ENCODE peak calls at places on chromosomes 12 and 14, in four cellular contexts. One of them, this sample, is unnamed.

GRCh38 chr14:92848941-92849340 is 54.8 kb downstream of the GOLGA5 start:
- DNase-seq in HS-5: no peak
- DNase-seq in cardiac fibroblast: no peak
- DNase-seq in COR-L47: peak; percentile 98
- DNase-seq in this sample: no peak

GRCh38 chr12:130633771-130634170 is 82.3 kb downstream of the RIMBP2 start:
- DNase-seq in cardiac fibroblast: no peak
- DNase-seq in HS-5: no peak
- DNase-seq in COR-L47: peak; percentile 96
- DNase-seq in this sample: no peak

GRCh38 chr12:53754196-53754595 is 2.4 kb upstream of the CISTR start:
- DNase-seq in COR-L47: no peak
- DNase-seq in HS-5: no peak
- DNase-seq in cardiac fibroblast: no peak
- DNase-seq in this sample: peak; percentile 59

GRCh38 chr14:86787782-86788181 is 1205.2 kb downstream of the GALC start:
- DNase-seq in HS-5: no peak
- DNase-seq in COR-L47: no peak
- DNase-seq in cardiac fibroblast: peak; percentile 4
- DNase-seq in this sample: no peak

GRCh38 chr12:15059123-15059522 is 86.3 kb downstream of the PDE6H start:
- DNase-seq in cardiac fibroblast: no peak
- DNase-seq in COR-L47: no peak
- DNase-seq in HS-5: no peak
- DNase-seq in this sample: no peak

GRCh38 chr14:26856832-26857508 is 259.1 kb upstream of the NOVA1 start:
- DNase-seq in COR-L47: no peak
- DNase-seq in HS-5: no peak
- DNase-seq in cardiac fibroblast: no peak
- DNase-seq in this sample: no peak

GRCh38 chr14:60242420-60242819 is 6.6 kb upstream of the PPM1A start:
- DNase-seq in HS-5: no peak
- DNase-seq in COR-L47: no peak
- DNase-seq in cardiac fibroblast: no peak
- DNase-seq in this sample: no peak

GRCh38 chr12:21054334-21054733 is 76.7 kb upstream of the SLCO1B1 start:
- DNase-seq in HS-5: peak; percentile 78
- DNase-seq in COR-L47: no peak
- DNase-seq in cardiac fibroblast: peak; percentile 79
- DNase-seq in this sample: no peak

GRCh38 chr12:8698830-8699330 is 1.1 kb downstream of the RIMKLB start:
- DNase-seq in COR-L47: no peak
- DNase-seq in HS-5: peak; percentile 28
- DNase-seq in cardiac fibroblast: peak; percentile 45
- DNase-seq in this sample: no peak

GRCh38 chr14:34251662-34252061 is 210.4 kb downstream of the SPTSSA start:
- DNase-seq in cardiac fibroblast: no peak
- DNase-seq in HS-5: no peak
- DNase-seq in COR-L47: no peak
- DNase-seq in this sample: no peak

GRCh38 chr14:69133206-69134125 is 19.5 kb downstream of the DCAF5 start:
- DNase-seq in HS-5: no peak
- DNase-seq in cardiac fibroblast: peak; percentile 79
- DNase-seq in COR-L47: no peak
- DNase-seq in this sample: no peak

GRCh38 chr12:4579305-4580097 is 17.5 kb downstream of the DYRK4 start:
- DNase-seq in HS-5: no peak
- DNase-seq in COR-L47: no peak
- DNase-seq in cardiac fibroblast: peak; percentile 46
- DNase-seq in this sample: peak; percentile 52

GRCh38 chr12:99611590-99611989 is 36.0 kb upstream of the GARIN6 start:
- DNase-seq in COR-L47: no peak
- DNase-seq in HS-5: peak; percentile 26
- DNase-seq in cardiac fibroblast: no peak
- DNase-seq in this sample: no peak

GRCh38 chr12:119988788-119989618 is at the start of gene BICDL1:
- DNase-seq in HS-5: peak; percentile 48
- DNase-seq in cardiac fibroblast: peak; percentile 14
- DNase-seq in COR-L47: peak; percentile 98
- DNase-seq in this sample: peak; percentile 98

GRCh38 chr14:60204104-60204842 is 39.1 kb upstream of the DHRS7 start:
- DNase-seq in cardiac fibroblast: no peak
- DNase-seq in COR-L47: peak; percentile 54
- DNase-seq in HS-5: no peak
- DNase-seq in this sample: no peak

GRCh38 chr14:106528717-106529116 is 1002.3 kb downstream of the TMEM121 start:
- DNase-seq in cardiac fibroblast: no peak
- DNase-seq in HS-5: no peak
- DNase-seq in COR-L47: no peak
- DNase-seq in this sample: no peak

GRCh38 chr14:45034730-45035129 is 49.2 kb upstream of the PRPF39 start:
- DNase-seq in cardiac fibroblast: no peak
- DNase-seq in COR-L47: no peak
- DNase-seq in HS-5: no peak
- DNase-seq in this sample: no peak

GRCh38 chr12:39605501-39605900 is 14.1 kb downstream of the ABCD2 start:
- DNase-seq in cardiac fibroblast: peak; percentile 61
- DNase-seq in COR-L47: no peak
- DNase-seq in HS-5: no peak
- DNase-seq in this sample: no peak

GRCh38 chr12:59077153-59077930 is 157.0 kb upstream of the LRIG3 start:
- DNase-seq in HS-5: no peak
- DNase-seq in cardiac fibroblast: no peak
- DNase-seq in COR-L47: no peak
- DNase-seq in this sample: no peak

This sample was measured in B cell.